ENCODE peak calls at places on chromosome 17, in six cellular contexts. K is endothelial cell of umbilical vein, R is A549, O is K562, U is NB4, E is HepG2. M is an unnamed sample.

GRCh38 chr17:1159781-1160180 is 20.0 kb downstream of the ABR start:
- DNase-seq in K (no peak), R (no peak), O (no peak), U (no peak), E (no peak), M (no peak)

GRCh38 chr17:82816358-82816757 is 23.5 kb downstream of the ZNF750 start:
- DNase-seq in K (no peak), R (no peak), O (no peak), U (no peak), E (no peak), M (no peak)

GRCh38 chr17:75662511-75662910 is 4.4 kb downstream of the RECQL5 start:
- DNase-seq in K (no peak), R (no peak), O (no peak), U (no peak), E (no peak), M (no peak)

GRCh38 chr17:34981538-34982241 is 1.4 kb downstream of the LIG3 start:
- DNase-seq in K (peak), R (no peak), O (peak), U (peak), E (no peak), M (no peak)

GRCh38 chr17:45574376-45574775 is 83.9 kb upstream of the PLEKHM1 start:
- DNase-seq in K (no peak), R (no peak), O (peak), U (peak), E (no peak), M (no peak)

GRCh38 chr17:77499699-77500435 is 359.1 kb downstream of the SEC14L1 start:
- DNase-seq in K (no peak), R (no peak), O (no peak), U (no peak), E (no peak), M (no peak)

GRCh38 chr17:17666111-17666714 is 15.0 kb upstream of the RAI1 start:
- DNase-seq in K (no peak), R (no peak), O (no peak), U (no peak), E (peak), M (no peak)

GRCh38 chr17:76481091-76481655 is 13.8 kb downstream of the AANAT start:
- DNase-seq in K (no peak), R (no peak), O (no peak), U (peak), E (no peak), M (peak)

GRCh38 chr17:73604046-73604445 is 40.2 kb downstream of the SDK2 start:
- DNase-seq in K (no peak), R (no peak), O (no peak), U (no peak), E (no peak), M (no peak)

GRCh38 chr17:21295036-21295952 is 10.8 kb downstream of the MAP2K3 start:
- DNase-seq in K (peak), R (no peak), O (peak), U (peak), E (no peak), M (no peak)

GRCh38 chr17:9356488-9356911 is 219.1 kb downstream of the STX8 start:
- DNase-seq in K (no peak), R (no peak), O (no peak), U (no peak), E (no peak), M (no peak)

GRCh38 chr17:57599271-57600045 is 145.6 kb downstream of the CCDC182 start:
- DNase-seq in K (no peak), R (no peak), O (no peak), U (peak), E (no peak), M (no peak)

GRCh38 chr17:45361976-45362375 is 45.2 kb upstream of the MAP3K14 start:
- DNase-seq in K (no peak), R (no peak), O (no peak), U (no peak), E (no peak), M (no peak)

GRCh38 chr17:32102697-32103096 is 39.6 kb upstream of the RHOT1 start:
- DNase-seq in K (no peak), R (no peak), O (no peak), U (no peak), E (no peak), M (no peak)

GRCh38 chr17:16507918-16508533 is 16.0 kb upstream of the LRRC75A start:
- DNase-seq in K (no peak), R (no peak), O (no peak), U (no peak), E (no peak), M (no peak)

GRCh38 chr17:679491-679890 is 35.1 kb downstream of the VPS53 start:
- DNase-seq in K (no peak), R (no peak), O (no peak), U (no peak), E (no peak), M (no peak)

GRCh38 chr17:17387461-17388362 is 84.5 kb downstream of the NT5M start:
- DNase-seq in K (no peak), R (peak), O (no peak), U (peak), E (peak), M (no peak)

GRCh38 chr17:11122908-11123307 is 118.1 kb upstream of the SHISA6 start:
- DNase-seq in K (no peak), R (no peak), O (no peak), U (no peak), E (no peak), M (no peak)

GRCh38 chr17:5798104-5798503 is 213.8 kb upstream of the NLRP1 start:
- DNase-seq in K (no peak), R (no peak), O (no peak), U (no peak), E (no peak), M (no peak)

GRCh38 chr17:29582254-29582765 is 7.1 kb downstream of the GIT1 start:
- DNase-seq in K (no peak), R (no peak), O (no peak), U (no peak), E (no peak), M (no peak)

GRCh38 chr17:74957935-74958549 is 14.5 kb downstream of the HID1 start:
- DNase-seq in K (peak), R (peak), O (peak), U (peak), E (peak), M (no peak)

DNA sequence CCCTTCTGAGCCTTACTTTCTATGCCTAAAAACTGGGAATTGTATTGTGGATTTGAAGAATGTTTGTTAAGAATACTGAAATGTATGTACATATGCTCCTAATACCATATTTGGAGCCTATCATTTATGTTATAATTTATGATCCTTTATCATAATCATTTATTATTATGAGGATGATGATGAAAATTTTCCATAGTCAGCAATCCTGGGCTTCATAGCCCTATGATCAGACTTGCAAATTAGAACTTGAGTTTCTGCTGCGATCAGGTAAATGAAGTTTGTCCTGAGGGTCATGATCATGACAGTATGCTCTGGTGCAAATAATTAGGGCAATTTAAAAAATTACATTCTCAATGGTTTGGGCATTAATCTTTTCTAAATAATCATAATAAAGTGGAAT is 147.4 kb downstream of the CA10 start:
- DNase-seq in K (no peak), R (no peak), O (no peak), U (no peak), E (no peak), M (no peak)
- TF ChIP-seq MYC in K (no peak), R (no peak), O (no peak), U (no peak), E (no peak), M (no peak)

GRCh38 chr17:50055426-50056216 is at the start of gene ITGA3:
- DNase-seq in K (peak), R (peak), O (peak), U (peak), E (no peak), M (no peak)

GRCh38 chr17:50056961-50057330 is 1.0 kb downstream of the ITGA3 start:
- DNase-seq in K (peak), R (no peak), O (no peak), U (no peak), E (no peak), M (no peak)

GRCh38 chr17:50055055-50055425 is 870 bp upstream of the ITGA3 start:
- DNase-seq in K (peak), R (no peak), O (no peak), U (no peak), E (no peak), M (no peak)

GRCh38 chr17:50057521-50057991 is 1.6 kb downstream of the ITGA3 start:
- DNase-seq in K (no peak), R (no peak), O (no peak), U (no peak), E (no peak), M (no peak)

GRCh38 chr17:50056217-50056960 is 479 bp downstream of the ITGA3 start:
- DNase-seq in K (peak), R (no peak), O (peak), U (peak), E (peak), M (no peak)
- TF ChIP-seq MYC in K (no peak), R (no peak), O (no peak), U (no peak), E (no peak), M (peak)

DNA sequence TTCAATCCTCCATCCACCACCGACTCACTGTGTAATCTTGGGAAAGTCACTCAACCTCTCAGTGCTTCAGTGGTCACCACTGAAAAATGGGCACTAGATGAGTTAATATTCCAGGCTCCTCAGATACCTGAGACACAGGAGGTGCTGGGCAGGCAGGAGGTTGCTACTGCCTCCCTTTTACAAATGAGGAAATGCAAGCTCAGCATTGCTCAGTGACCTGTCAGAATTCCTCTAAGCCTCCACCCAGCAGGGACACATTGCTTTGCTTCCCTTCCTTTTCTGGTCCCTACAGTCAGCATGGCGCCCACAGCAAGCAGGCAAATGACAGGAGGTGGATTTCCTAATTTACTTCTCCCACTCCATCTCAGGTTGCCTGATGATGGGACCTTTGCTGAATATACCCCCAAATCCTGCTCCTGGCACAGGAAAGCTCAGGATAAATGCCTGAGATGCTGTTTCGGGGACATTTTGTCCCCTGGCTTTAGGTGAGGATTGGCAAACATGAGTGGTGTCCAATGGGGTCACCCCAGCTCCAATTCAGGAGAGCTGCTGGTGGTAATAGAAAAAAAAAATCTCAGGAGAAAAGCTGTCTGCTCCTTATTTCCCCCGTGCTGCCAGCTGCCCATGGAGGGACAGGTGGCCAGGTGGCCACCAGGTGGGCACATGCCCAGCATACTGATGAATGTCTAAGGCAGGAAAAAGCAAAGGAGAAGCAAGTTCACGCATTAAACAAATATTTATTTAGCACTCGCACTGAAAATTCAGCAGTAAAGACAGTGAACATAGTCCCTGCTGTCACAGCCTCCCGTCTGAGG is 5.0 kb upstream of the KRT13 start:
- DNase-seq in K (no peak), R (no peak), O (peak), U (no peak), E (no peak), M (no peak)
- TF ChIP-seq MYC in K (no peak), R (no peak), O (no peak), U (no peak), E (no peak), M (no peak)

GRCh38 chr17:64386412-64387144 is 4.1 kb downstream of the PECAM1 start:
- DNase-seq in K (peak), R (no peak), O (peak), U (no peak), E (peak), M (no peak)

GRCh38 chr17:64388961-64389565 is 1.6 kb downstream of the PECAM1 start:
- DNase-seq in K (peak), R (no peak), O (no peak), U (no peak), E (no peak), M (no peak)

GRCh38 chr17:64385187-64386083 is 5.2 kb downstream of the PECAM1 start:
- DNase-seq in K (peak), R (peak), O (peak), U (peak), E (peak), M (peak)

GRCh38 chr17:64387145-64387473 is 3.6 kb downstream of the PECAM1 start:
- DNase-seq in K (no peak), R (no peak), O (no peak), U (no peak), E (no peak), M (no peak)

GRCh38 chr17:64387545-64388171 is 3.0 kb downstream of the PECAM1 start:
- DNase-seq in K (peak), R (no peak), O (peak), U (no peak), E (no peak), M (no peak)
- TF ChIP-seq MYC in K (no peak), R (no peak), O (no peak), U (no peak), E (peak), M (no peak)

GRCh38 chr17:59377410-59377809 is 46.0 kb downstream of the YPEL2 start:
- DNase-seq in K (peak), R (no peak), O (no peak), U (no peak), E (no peak), M (no peak)

GRCh38 chr17:59375858-59376257 is 44.4 kb downstream of the YPEL2 start:
- DNase-seq in K (no peak), R (no peak), O (no peak), U (no peak), E (no peak), M (peak)

GRCh38 chr17:59381716-59382570 is 50.5 kb downstream of the YPEL2 start:
- DNase-seq in K (peak), R (no peak), O (no peak), U (no peak), E (no peak), M (no peak)

GRCh38 chr17:59380474-59380873 is 49.0 kb downstream of the YPEL2 start:
- DNase-seq in K (no peak), R (no peak), O (no peak), U (no peak), E (no peak), M (no peak)

GRCh38 chr17:59378621-59379194 is 47.3 kb downstream of the YPEL2 start:
- DNase-seq in K (peak), R (no peak), O (no peak), U (no peak), E (no peak), M (no peak)
- TF ChIP-seq MYC in K (no peak), R (no peak), O (no peak), U (no peak), E (no peak), M (no peak)

GRCh38 chr17:46979023-46979870 is at the start of gene RPRML:
- DNase-seq in K (peak), R (peak), O (peak), U (peak), E (no peak), M (no peak)
- TF ChIP-seq MYC in K (no peak), R (no peak), O (no peak), U (no peak), E (no peak), M (no peak)

GRCh38 chr17:7436556-7437368 is 1.5 kb downstream of the TMEM102 start:
- DNase-seq in K (peak), R (peak), O (no peak), U (peak), E (peak), M (no peak)

GRCh38 chr17:7438656-7439460 is 454 bp upstream of the FGF11 start:
- DNase-seq in K (no peak), R (no peak), O (no peak), U (no peak), E (no peak), M (no peak)

GRCh38 chr17:7438050-7438614 is 1.2 kb upstream of the FGF11 start:
- DNase-seq in K (peak), R (no peak), O (peak), U (peak), E (no peak), M (no peak)

GRCh38 chr17:7437369-7437863 is 1.9 kb upstream of the FGF11 start:
- DNase-seq in K (no peak), R (no peak), O (no peak), U (no peak), E (no peak), M (no peak)

DNA sequence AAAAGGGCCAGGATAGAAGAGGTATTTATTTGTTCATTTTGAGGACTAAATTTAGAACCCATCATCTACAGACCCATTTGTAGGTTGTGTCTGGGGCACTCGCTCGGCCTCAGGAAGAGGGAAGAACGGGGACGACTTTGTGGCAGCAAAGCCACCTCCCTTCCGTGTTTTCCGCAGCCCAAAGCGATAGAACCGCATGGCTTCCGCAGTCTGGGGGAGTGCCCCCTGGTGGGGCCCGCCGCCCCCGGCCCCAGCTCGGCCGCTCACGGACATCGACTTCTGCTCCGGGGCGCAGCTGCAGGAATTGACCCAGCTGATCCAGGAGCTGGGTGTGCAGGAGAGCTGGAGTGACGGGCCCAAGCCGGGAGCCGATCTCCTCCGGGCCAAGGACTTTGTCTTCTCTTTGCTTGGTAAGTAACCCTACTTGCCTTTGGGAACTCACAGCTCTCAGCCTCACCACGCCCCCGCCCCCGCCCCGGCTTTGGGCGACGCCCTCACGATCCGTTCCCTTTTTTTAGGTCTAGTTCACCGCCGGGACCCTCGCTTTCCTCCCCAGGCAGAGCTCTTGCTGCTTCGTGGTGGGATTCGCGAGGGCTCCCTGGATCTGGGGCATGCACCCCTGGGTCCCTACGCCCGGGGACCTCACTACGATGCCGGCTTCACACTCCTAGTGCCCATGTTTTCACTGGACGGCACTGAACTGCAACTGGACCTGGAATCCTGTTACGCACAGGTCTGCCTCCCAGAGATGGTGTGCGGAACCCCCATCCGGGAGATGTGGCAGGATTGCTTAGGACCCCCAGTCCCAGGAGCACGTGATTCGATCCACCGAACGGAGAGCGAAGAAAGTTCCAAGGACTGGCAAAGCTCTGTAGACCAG is 681 bp downstream of the TMEM102 start:
- DNase-seq in K (peak), R (peak), O (peak), U (peak), E (no peak), M (no peak)
- TF ChIP-seq MYC in K (no peak), R (no peak), O (no peak), U (peak), E (no peak), M (no peak)

M was measured in GM12878.